ENCODE peak calls at places on chromosomes 6 and 20, in seven cellular contexts. Q, Y, U, B, K, O and P are unnamed samples.

GRCh38 chr6:42166444-42167141 is 6.6 kb upstream of the GUCA1A start:
- DNase-seq in Q (peak), Y (peak), U (no peak), B (peak), K (peak), O (peak), P (no peak)

GRCh38 chr6:79718509-79719247 is 87.5 kb downstream of the SH3BGRL2 start:
- DNase-seq in Q (peak), Y (no peak), U (no peak), B (no peak), K (no peak), O (no peak), P (no peak)

GRCh38 chr20:22757424-22758189 is 173.2 kb upstream of the FOXA2 start:
- DNase-seq in Q (no peak), Y (no peak), U (no peak), B (no peak), K (no peak), O (no peak), P (no peak)

GRCh38 chr20:5863040-5863811 is 87.1 kb downstream of the TRMT6 start:
- DNase-seq in Q (peak), Y (no peak), U (no peak), B (no peak), K (peak), O (no peak), P (no peak)

GRCh38 chr6:97626586-97627441 is 343.8 kb upstream of the MMS22L start:
- DNase-seq in Q (no peak), Y (no peak), U (no peak), B (no peak), K (no peak), O (peak), P (no peak)

GRCh38 chr6:4359108-4359710 is 223.8 kb upstream of the ECI2 start:
- DNase-seq in Q (no peak), Y (no peak), U (no peak), B (no peak), K (no peak), O (no peak), P (no peak)

GRCh38 chr20:3740600-3741301 is 8.3 kb downstream of the HSPA12B start:
- DNase-seq in Q (no peak), Y (no peak), U (no peak), B (no peak), K (no peak), O (no peak), P (peak)

GRCh38 chr6:79586548-79586947 is 44.6 kb upstream of the SH3BGRL2 start:
- DNase-seq in Q (peak), Y (no peak), U (no peak), B (no peak), K (peak), O (peak), P (no peak)

GRCh38 chr6:129644567-129645015 is 65.4 kb downstream of the ARHGAP18 start:
- DNase-seq in Q (peak), Y (no peak), U (no peak), B (no peak), K (peak), O (no peak), P (no peak)

GRCh38 chr20:23404196-23404595 is 17.1 kb downstream of the NAPB start:
- DNase-seq in Q (peak), Y (no peak), U (no peak), B (no peak), K (peak), O (peak), P (no peak)

GRCh38 chr20:64261138-64261537 is 5.6 kb downstream of the PCMTD2 start:
- DNase-seq in Q (peak), Y (no peak), U (no peak), B (no peak), K (no peak), O (peak), P (no peak)

GRCh38 chr6:148345176-148345575 is 2.5 kb downstream of the SASH1 start:
- DNase-seq in Q (no peak), Y (no peak), U (no peak), B (peak), K (no peak), O (no peak), P (no peak)

GRCh38 chr6:75287424-75287823 is 2.8 kb upstream of the TMEM30A start:
- DNase-seq in Q (no peak), Y (no peak), U (no peak), B (no peak), K (no peak), O (no peak), P (no peak)

GRCh38 chr20:44027686-44028340 is 113.2 kb downstream of the TOX2 start:
- DNase-seq in Q (no peak), Y (no peak), U (no peak), B (no peak), K (no peak), O (no peak), P (no peak)

GRCh38 chr6:84282566-84282965 is 55.1 kb upstream of the CEP162 start:
- DNase-seq in Q (peak), Y (peak), U (no peak), B (peak), K (peak), O (no peak), P (no peak)

GRCh38 chr20:18613553-18613952 is 25.7 kb downstream of the DTD1 start:
- DNase-seq in Q (no peak), Y (no peak), U (no peak), B (no peak), K (peak), O (no peak), P (no peak)

GRCh38 chr6:151181701-151182367 is 57.9 kb upstream of the AKAP12 start:
- DNase-seq in Q (peak), Y (no peak), U (no peak), B (no peak), K (no peak), O (no peak), P (no peak)

GRCh38 chr6:81228912-81229540 is 523.5 kb downstream of the TENT5A start:
- DNase-seq in Q (peak), Y (no peak), U (no peak), B (no peak), K (peak), O (no peak), P (no peak)

GRCh38 chr6:62971976-62972658 is 239.2 kb upstream of the FKBP1C start:
- DNase-seq in Q (no peak), Y (no peak), U (no peak), B (no peak), K (no peak), O (no peak), P (no peak)

GRCh38 chr6:46997646-46998045 is 44.5 kb downstream of the ADGRF1 start:
- DNase-seq in Q (no peak), Y (no peak), U (no peak), B (no peak), K (no peak), O (no peak), P (no peak)

GRCh38 chr6:131954099-131954774 is 3.1 kb upstream of the CCN2 start:
- DNase-seq in Q (peak), Y (no peak), U (no peak), B (no peak), K (peak), O (no peak), P (no peak)

GRCh38 chr6:47086051-47086770 is 44.1 kb upstream of the ADGRF1 start:
- DNase-seq in Q (no peak), Y (no peak), U (no peak), B (no peak), K (no peak), O (no peak), P (no peak)

GRCh38 chr6:137734005-137734874 is 132.8 kb upstream of the TNFAIP3 start:
- DNase-seq in Q (no peak), Y (no peak), U (no peak), B (no peak), K (no peak), O (no peak), P (no peak)

GRCh38 chr6:7910654-7911344 is at the start of gene TXNDC5:
- DNase-seq in Q (peak), Y (peak), U (no peak), B (peak), K (peak), O (peak), P (no peak)

GRCh38 chr20:22511943-22512910 is 72.1 kb downstream of the FOXA2 start:
- DNase-seq in Q (peak), Y (peak), U (no peak), B (peak), K (no peak), O (peak), P (no peak)

GRCh38 chr6:129542705-129543104 is 167.3 kb downstream of the ARHGAP18 start:
- DNase-seq in Q (no peak), Y (no peak), U (no peak), B (no peak), K (no peak), O (no peak), P (no peak)

GRCh38 chr20:46130534-46130933 is 12.4 kb downstream of the CD40 start:
- DNase-seq in Q (no peak), Y (peak), U (no peak), B (no peak), K (no peak), O (no peak), P (peak)

GRCh38 chr6:127176175-127176574 is 57.7 kb downstream of the RSPO3 start:
- DNase-seq in Q (peak), Y (no peak), U (no peak), B (no peak), K (peak), O (no peak), P (no peak)
- TF ChIP-seq CTCF in Q (no peak), Y (no peak), U (no peak), B (no peak), K (no peak), O (no peak), P (no peak)

GRCh38 chr6:722077-722524 is 29.2 kb upstream of the EXOC2 start:
- DNase-seq in Q (peak), Y (peak), U (no peak), B (peak), K (peak), O (peak), P (no peak)

GRCh38 chr6:718345-718744 is 25.4 kb upstream of the EXOC2 start:
- DNase-seq in Q (no peak), Y (no peak), U (no peak), B (no peak), K (no peak), O (no peak), P (no peak)

GRCh38 chr6:727796-728195 is 34.9 kb upstream of the EXOC2 start:
- DNase-seq in Q (no peak), Y (no peak), U (no peak), B (no peak), K (no peak), O (no peak), P (no peak)

GRCh38 chr6:722608-723007 is 29.7 kb upstream of the EXOC2 start:
- DNase-seq in Q (peak), Y (no peak), U (no peak), B (no peak), K (no peak), O (no peak), P (no peak)

GRCh38 chr6:723540-723939 is 30.6 kb upstream of the EXOC2 start:
- DNase-seq in Q (no peak), Y (no peak), U (no peak), B (no peak), K (no peak), O (no peak), P (no peak)
- TF ChIP-seq CTCF in Q (peak), Y (no peak), U (no peak), B (no peak), K (no peak), O (no peak), P (no peak)

GRCh38 chr6:106512048-106512957 is 117.0 kb downstream of the RTN4IP1 start:
- DNase-seq in Q (peak), Y (peak), U (no peak), B (peak), K (peak), O (peak), P (no peak)
- TF ChIP-seq CTCF in Q (peak), Y (peak), U (peak), B (no peak), K (no peak), O (peak), P (peak)

GRCh38 chr6:139588734-139589418 is 214.4 kb upstream of the CITED2 start:
- DNase-seq in Q (peak), Y (no peak), U (no peak), B (no peak), K (peak), O (peak), P (no peak)

GRCh38 chr6:139584599-139584998 is 210.2 kb upstream of the CITED2 start:
- DNase-seq in Q (no peak), Y (no peak), U (no peak), B (no peak), K (no peak), O (no peak), P (no peak)

GRCh38 chr6:139588076-139588639 is 213.7 kb upstream of the CITED2 start:
- DNase-seq in Q (peak), Y (no peak), U (no peak), B (peak), K (no peak), O (peak), P (no peak)

GRCh38 chr6:139587469-139587868 is 213.0 kb upstream of the CITED2 start:
- DNase-seq in Q (peak), Y (no peak), U (no peak), B (no peak), K (peak), O (no peak), P (no peak)

DNA sequence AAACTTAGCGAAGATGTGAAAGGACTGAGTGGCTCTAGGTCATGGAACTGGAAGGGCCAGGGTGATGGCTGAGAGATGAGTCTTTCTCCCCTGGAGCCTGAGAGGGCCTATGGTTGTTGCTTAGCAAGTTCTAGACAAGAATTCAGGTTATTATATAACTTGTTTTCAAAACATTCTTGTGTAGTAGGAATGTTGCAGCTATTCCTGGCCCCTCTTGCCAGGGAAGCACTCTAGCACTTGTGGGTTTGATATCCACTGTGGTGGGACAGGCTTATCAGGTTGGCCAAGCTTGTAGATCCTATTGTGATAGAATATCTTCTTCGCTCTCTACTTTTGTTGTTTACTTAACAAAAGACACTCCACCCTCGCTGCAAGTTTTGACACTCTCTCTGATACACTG is 211.8 kb upstream of the CITED2 start:
- DNase-seq in Q (no peak), Y (no peak), U (no peak), B (no peak), K (no peak), O (no peak), P (no peak)
- TF ChIP-seq CTCF in Q (no peak), Y (no peak), U (no peak), B (no peak), K (no peak), O (no peak), P (no peak)

DNA sequence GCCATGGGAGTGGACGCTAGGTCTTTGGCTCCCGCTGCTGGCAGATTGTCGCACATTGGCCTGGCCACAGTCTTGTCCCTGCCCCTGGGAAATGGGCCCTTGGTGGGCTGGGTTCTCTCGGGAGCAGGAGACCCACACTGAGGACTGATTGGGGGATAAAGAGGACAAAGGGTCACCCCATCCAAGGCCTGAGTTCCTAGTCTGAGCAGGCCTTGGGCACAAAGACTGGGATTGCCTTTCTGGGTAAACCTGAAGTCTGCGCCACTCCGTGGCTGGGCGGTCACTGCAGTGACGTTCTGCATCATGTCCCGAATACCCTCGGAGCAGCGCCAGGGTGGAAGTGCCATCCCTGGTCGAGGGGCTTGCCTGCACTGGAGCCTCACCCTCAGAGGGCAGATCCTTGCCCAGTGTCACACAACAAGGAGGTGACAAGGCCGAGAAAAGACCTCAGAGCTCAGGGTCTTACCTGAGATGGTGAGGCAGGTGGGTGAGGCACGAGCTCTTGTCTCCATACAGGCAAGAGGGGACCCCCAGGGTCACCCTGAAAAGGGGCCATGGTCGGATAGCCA is 36.1 kb upstream of the ZBP1 start:
- DNase-seq in Q (no peak), Y (no peak), U (no peak), B (no peak), K (no peak), O (no peak), P (peak)
- TF ChIP-seq CTCF in Q (no peak), Y (no peak), U (no peak), B (no peak), K (no peak), O (no peak), P (no peak)

GRCh38 chr20:47665221-47665991 is 119.9 kb downstream of the SULF2 start:
- DNase-seq in Q (no peak), Y (no peak), U (no peak), B (no peak), K (peak), O (no peak), P (no peak)

GRCh38 chr20:47662483-47663353 is 122.6 kb downstream of the SULF2 start:
- DNase-seq in Q (no peak), Y (no peak), U (no peak), B (no peak), K (no peak), O (no peak), P (no peak)

GRCh38 chr20:47663354-47664067 is 121.8 kb downstream of the SULF2 start:
- DNase-seq in Q (peak), Y (peak), U (no peak), B (peak), K (peak), O (peak), P (no peak)

GRCh38 chr20:47664744-47665143 is 120.5 kb downstream of the SULF2 start:
- DNase-seq in Q (no peak), Y (no peak), U (no peak), B (no peak), K (no peak), O (no peak), P (no peak)

DNA sequence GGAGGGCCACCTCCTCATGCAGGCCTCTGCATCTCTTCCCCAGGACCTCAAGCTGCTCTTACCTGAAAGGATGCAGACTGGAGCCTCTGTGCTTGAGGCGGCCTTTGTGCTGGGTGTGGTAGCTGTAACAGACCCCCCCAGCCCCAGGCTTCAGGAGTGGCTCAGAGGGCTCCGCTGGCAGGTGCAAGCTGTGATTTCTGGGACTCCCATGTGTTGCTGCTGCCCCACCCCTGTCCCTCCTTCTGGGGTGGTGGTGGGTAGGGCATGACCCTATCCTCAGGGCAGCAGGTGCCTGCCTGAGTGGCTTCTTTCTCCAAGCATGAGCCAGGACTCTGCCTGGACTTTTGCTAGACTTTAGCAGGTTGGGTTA is 121.2 kb downstream of the SULF2 start:
- DNase-seq in Q (no peak), Y (no peak), U (no peak), B (no peak), K (no peak), O (no peak), P (no peak)
- TF ChIP-seq CTCF in Q (no peak), Y (no peak), U (no peak), B (no peak), K (no peak), O (no peak), P (no peak)

DNA sequence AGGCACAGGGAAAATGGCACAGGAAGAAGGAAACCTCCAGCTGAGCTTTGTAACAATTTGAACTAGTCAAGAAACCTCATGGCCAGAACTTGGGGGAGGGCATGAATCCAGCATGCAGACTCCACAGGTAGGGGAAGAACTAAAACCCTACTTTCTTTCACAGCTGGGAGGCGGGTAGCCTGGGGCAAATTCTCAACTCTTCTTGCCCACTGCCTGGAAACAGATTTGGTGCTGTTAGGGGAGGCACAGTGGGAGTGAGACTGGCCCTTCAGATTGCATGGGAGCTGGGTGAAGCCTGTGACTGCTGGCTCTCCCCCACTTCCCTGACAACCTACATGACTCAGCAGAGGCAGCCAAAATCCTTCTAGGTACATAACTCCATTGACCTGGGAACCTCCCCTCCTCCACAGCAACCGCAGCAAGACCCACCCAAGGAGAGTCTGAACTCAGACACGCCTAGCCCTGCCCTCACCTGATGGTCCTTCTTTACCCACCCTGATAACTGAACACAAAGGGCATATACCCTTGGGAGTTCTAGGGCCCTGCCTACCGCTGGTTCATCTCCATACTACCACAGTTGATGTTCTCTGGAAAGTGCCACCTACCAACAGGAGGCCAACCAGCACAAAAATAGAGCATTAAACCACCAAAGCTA is 37.2 kb upstream of the TRIM27 start:
- DNase-seq in Q (no peak), Y (no peak), U (no peak), B (no peak), K (no peak), O (no peak), P (no peak)
- TF ChIP-seq CTCF in Q (no peak), Y (no peak), U (no peak), B (no peak), K (no peak), O (no peak), P (no peak)

GRCh38 chr20:38658879-38659612 is 57.4 kb downstream of the ARHGAP40 start:
- DNase-seq in Q (peak), Y (no peak), U (no peak), B (no peak), K (peak), O (peak), P (peak)
- TF ChIP-seq CTCF in Q (peak), Y (peak), U (peak), B (peak), K (peak), O (peak), P (peak)

DNA sequence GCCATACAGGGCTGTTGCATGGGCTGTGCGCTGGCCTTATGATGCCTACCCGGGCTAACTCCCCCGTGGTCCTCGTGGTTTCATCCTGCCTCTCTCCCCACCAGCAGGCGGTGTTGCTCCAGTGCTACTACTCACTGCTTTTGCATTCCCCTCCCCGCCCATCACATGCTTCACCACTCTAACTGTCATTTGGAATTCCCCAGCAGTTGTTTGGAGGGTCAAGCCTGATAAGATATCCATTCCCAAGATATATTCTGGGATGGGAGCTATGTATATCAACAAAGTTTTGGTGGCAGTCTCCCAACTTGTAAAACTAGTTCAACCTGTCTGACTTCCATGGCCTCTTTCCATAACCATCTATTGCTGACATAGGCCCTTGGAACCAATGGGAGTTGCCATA is 233.2 kb upstream of the SOX4 start:
- DNase-seq in Q (no peak), Y (no peak), U (no peak), B (no peak), K (no peak), O (peak), P (no peak)
- TF ChIP-seq CTCF in Q (no peak), Y (no peak), U (no peak), B (no peak), K (no peak), O (no peak), P (no peak)